ENCODE peak calls at places on chromosomes 16 and 17, in eight cellular contexts. D, C, B, X, Q, Y, V and R are unnamed samples.
A peak's percentile ranks its signal among the peaks of the same experiment; 100 is the strongest.

GRCh38 chr17:81315170-81315884 is 20.2 kb upstream of the SLC38A10 start:
- DNase-seq in D (no peak), C (no peak), B (no peak), X (peak; percentile 51), Q (no peak), Y (no peak), V (no peak), R (no peak)

GRCh38 chr17:38875477-38876080 is 5.7 kb downstream of the LASP1 start:
- DNase-seq in D (no peak), C (no peak), B (no peak), X (no peak), Q (no peak), Y (no peak), V (no peak), R (no peak)

GRCh38 chr17:42673885-42674754 is 2.7 kb downstream of the PLEKHH3 start:
- DNase-seq in D (peak; percentile 19), C (no peak), B (peak; percentile 66), X (no peak), Q (peak; percentile 48), Y (peak; percentile 57), V (peak; percentile 48), R (peak; percentile 84)

GRCh38 chr17:49210158-49211029 is at the start of the genes ABI3 and GNGT2:
- DNase-seq in D (no peak), C (no peak), B (peak; percentile 94), X (no peak), Q (peak; percentile 35), Y (peak; percentile 55), V (peak; percentile 50), R (peak; percentile 93)

GRCh38 chr17:77886387-77886728 is 72.1 kb upstream of the TNRC6C start:
- DNase-seq in D (no peak), C (no peak), B (peak; percentile 48), X (no peak), Q (no peak), Y (peak; percentile 27), V (no peak), R (no peak)

GRCh38 chr16:3401719-3402397 is 843 bp downstream of the ZNF174 start:
- DNase-seq in D (no peak), C (no peak), B (peak; percentile 23), X (peak; percentile 4), Q (peak; percentile 12), Y (no peak), V (peak; percentile 6), R (peak; percentile 37)

GRCh38 chr16:82192665-82193064 is 22.6 kb upstream of the MPHOSPH6 start:
- DNase-seq in D (no peak), C (no peak), B (peak; percentile 26), X (no peak), Q (no peak), Y (no peak), V (no peak), R (no peak)

GRCh38 chr16:7315813-7316212 is 16.8 kb upstream of the RBFOX1 start:
- DNase-seq in D (no peak), C (no peak), B (no peak), X (no peak), Q (no peak), Y (no peak), V (no peak), R (no peak)

GRCh38 chr16:84532299-84532724 is 27.9 kb upstream of the MEAK7 start:
- DNase-seq in D (peak; percentile 35), C (peak; percentile 74), B (no peak), X (no peak), Q (no peak), Y (no peak), V (peak; percentile 57), R (no peak)

GRCh38 chr16:70691223-70692129 is 5.6 kb upstream of the MTSS2 start:
- DNase-seq in D (no peak), C (peak; percentile 98), B (no peak), X (peak; percentile 51), Q (peak; percentile 49), Y (peak; percentile 58), V (no peak), R (no peak)

DNA sequence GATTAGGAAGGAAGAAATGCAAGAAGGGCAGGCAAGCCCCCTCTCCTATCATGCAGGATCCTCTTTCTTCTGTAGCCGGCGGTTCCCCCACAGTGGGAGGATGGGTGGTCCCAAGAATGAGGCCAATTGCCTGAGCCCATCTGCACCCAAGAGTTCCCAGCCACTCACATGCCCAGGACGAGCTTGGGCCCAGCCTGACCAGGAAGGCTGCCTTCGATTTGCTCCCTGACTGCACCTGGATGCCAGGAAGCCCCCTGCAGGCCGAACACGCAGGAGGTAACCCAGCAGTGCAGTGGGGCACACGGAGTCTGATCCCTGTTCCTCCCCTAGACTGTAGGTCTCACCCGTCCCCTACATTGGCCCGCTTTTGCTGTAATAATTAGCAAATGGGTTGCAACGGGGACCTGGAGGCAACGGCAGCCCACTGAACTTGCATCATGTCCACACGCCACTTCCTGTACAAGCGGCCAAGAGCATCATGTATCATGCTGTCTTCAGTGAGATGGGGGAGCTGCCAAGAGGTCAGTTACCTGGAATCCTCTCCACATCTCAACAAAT is 67.5 kb downstream of the AMFR start:
- DNase-seq in D (no peak), C (no peak), B (no peak), X (no peak), Q (no peak), Y (no peak), V (no peak), R (peak; percentile 28)
- TF ChIP-seq CTCF in D (no peak), C (no peak), B (peak; percentile 53), X (no peak), Q (no peak), Y (no peak), V (no peak), R (peak; percentile 8)

DNA sequence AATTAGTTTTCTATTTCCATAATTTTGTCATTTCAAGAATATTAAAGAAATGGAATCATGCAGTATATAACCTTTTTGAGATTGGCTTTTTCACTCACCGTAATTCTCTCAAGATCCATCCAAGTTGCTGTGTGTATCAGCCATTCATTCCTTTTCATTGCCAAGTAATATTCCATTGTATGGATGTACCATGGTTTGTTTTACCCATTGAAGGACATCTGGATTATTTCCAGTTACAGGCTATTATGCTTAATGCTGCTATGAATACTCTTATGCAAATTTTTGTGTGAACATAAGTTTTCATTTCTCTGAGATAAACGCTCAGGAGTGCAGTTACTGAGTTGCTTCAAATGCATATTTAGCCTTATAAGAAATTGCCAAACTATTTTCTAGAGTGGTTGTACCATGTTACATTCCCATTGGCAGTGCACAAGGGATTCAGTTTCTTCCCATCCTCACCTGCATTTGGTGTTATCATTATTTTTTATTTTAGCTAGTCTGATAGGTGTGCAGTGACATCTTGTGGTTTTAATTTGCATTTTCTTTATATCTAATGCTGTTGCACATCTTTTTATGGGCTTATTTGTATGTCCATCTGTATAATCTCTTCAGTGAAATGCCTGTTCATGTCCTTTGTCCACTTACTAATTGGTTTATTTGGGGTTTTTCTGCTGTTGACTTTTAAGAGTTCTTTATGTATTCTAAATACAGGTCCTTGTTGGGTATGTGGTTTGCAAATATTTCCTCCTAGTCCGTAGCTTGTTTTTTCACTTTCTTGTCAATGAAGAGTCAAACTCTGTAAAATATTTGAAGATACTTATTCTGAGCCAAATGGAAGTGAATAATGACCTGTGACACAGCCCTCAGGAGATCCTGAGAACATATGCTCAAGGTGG is 32.7 kb downstream of the BMERB1 start:
- DNase-seq in D (no peak), C (no peak), B (no peak), X (no peak), Q (no peak), Y (no peak), V (no peak), R (no peak)
- TF ChIP-seq CTCF in D (peak; percentile 27), C (no peak), B (peak; percentile 67), X (no peak), Q (no peak), Y (no peak), V (no peak), R (no peak)

DNA sequence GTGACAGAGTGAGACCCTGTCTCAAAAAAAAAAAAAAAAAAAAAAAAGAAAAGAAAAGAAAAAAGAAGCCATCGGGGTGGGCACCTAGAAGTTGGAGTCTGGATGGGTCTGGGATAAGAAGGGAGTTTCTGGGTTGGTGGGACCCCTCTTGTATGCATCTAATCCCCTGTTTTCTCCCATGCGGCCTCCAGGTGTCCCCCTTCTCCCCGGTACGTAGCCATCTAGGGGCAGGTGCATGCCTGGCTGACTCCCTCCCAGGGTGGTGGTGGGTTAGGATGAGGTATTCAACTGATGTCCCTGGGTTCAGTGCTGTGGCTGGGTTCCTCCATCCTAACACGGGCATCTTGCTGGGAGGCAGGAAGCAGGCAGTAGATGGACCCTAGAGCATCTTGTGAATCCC is 13.0 kb downstream of the FMNL1 start:
- DNase-seq in D (no peak), C (no peak), B (peak; percentile 76), X (no peak), Q (peak; percentile 47), Y (no peak), V (no peak), R (peak; percentile 63)
- TF ChIP-seq CTCF in D (no peak), C (peak; percentile 65), B (peak; percentile 77), X (peak; percentile 52), Q (peak; percentile 39), Y (no peak), V (no peak), R (peak; percentile 42)

GRCh38 chr17:44602390-44602789 is 45.1 kb downstream of the FZD2 start:
- DNase-seq in D (no peak), C (no peak), B (no peak), X (no peak), Q (no peak), Y (no peak), V (no peak), R (no peak)
- TF ChIP-seq CTCF in D (no peak), C (no peak), B (no peak), X (no peak), Q (no peak), Y (no peak), V (no peak), R (no peak)

DNA sequence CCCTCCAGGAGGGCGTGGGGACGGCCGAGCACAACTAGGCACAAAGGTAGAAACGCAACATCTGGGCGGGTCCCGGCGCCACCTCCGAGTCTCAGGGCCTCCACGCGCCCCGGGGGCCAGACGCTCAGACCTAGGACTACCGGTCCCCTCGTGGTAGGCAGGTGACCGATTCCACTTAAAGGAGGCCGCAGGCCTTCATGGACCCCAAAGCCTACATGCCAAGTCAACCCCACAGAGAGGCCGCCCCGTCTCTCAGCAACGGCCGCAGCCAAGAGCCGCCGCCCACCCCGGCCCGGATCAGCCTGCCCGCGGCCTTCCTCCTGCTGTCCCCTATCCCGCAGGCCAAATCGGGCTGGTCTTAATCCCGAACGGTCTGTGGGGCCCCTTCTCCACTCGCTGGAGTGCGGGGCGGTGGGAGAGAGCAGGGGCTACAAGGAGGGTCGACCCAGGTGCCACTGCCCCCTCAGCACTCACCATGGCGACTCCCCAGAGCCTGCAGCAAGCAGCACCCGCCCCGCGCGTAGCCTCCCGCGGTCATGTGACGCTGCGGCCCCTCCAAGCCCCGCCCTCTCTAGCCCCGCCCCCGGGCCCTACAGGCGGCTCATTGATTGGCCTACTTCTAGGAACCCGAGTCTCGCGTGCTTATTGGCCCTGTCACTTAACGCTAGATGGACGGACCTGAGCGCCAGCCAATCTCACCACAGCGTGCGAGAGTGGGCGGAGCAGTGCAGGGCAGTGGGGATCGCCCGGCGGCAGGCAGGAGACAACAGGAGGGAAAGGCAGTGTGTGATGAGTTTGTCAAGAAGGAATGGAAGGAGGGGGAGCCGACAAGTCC is at the start of gene VPS35:
- DNase-seq in D (peak; percentile 100), C (peak; percentile 97), B (peak; percentile 99), X (peak; percentile 99), Q (peak; percentile 100), Y (peak; percentile 100), V (peak; percentile 100), R (peak; percentile 96)
- TF ChIP-seq CTCF in D (no peak), C (no peak), B (peak; percentile 40), X (peak; percentile 53), Q (no peak), Y (no peak), V (peak; percentile 19), R (no peak)